ENCODE peak calls at places on chromosome 21, in seven cellular contexts. U is coronary artery, G is psoas muscle, H is heart right ventricle, L is HCT116, J is endothelial cell, W is astrocyte of the spinal cord. D is an unnamed sample.

GRCh38 chr21:46151261-46151988 is 4.0 kb downstream of the FTCD start:
- DNase-seq in U (peak), G (peak), H (no peak), L (no peak), J (no peak), W (no peak), D (peak)

GRCh38 chr21:45409466-45410150 is 4.6 kb downstream of the COL18A1 start:
- DNase-seq in U (no peak), G (peak), H (peak), L (no peak), J (no peak), W (no peak), D (no peak)

GRCh38 chr21:35217504-35218060 is 168.5 kb upstream of the RUNX1 start:
- DNase-seq in U (no peak), G (no peak), H (no peak), L (peak), J (no peak), W (peak), D (no peak)

GRCh38 chr21:46655230-46655629 is 19.8 kb downstream of the PRMT2 start:
- DNase-seq in U (no peak), G (no peak), H (no peak), L (no peak), J (no peak), W (no peak), D (no peak)

GRCh38 chr21:34358866-34359265 is 4.9 kb upstream of the KCNE2 start:
- DNase-seq in U (no peak), G (no peak), H (no peak), L (no peak), J (no peak), W (no peak), D (no peak)

GRCh38 chr21:37863842-37864241 is 52.4 kb downstream of the KCNJ6 start:
- DNase-seq in U (no peak), G (no peak), H (no peak), L (no peak), J (no peak), W (peak), D (no peak)

GRCh38 chr21:35400233-35400939 is 351.3 kb upstream of the RUNX1 start:
- DNase-seq in U (no peak), G (no peak), H (peak), L (peak), J (peak), W (peak), D (no peak)

GRCh38 chr21:35940074-35940927 is 120.0 kb downstream of the SETD4 start:
- DNase-seq in U (no peak), G (peak), H (peak), L (peak), J (peak), W (peak), D (no peak)

GRCh38 chr21:39037807-39038405 is 145.3 kb downstream of the PSMG1 start:
- DNase-seq in U (no peak), G (no peak), H (no peak), L (no peak), J (no peak), W (no peak), D (no peak)

GRCh38 chr21:30146558-30147282 is 19.9 kb downstream of the CLDN17 start:
- DNase-seq in U (no peak), G (no peak), H (no peak), L (no peak), J (no peak), W (no peak), D (no peak)

GRCh38 chr21:18954415-18954972 is 550.9 kb upstream of the TMPRSS15 start:
- DNase-seq in U (no peak), G (no peak), H (no peak), L (no peak), J (no peak), W (no peak), D (no peak)

GRCh38 chr21:46159390-46159789 is 4.0 kb upstream of the FTCD start:
- DNase-seq in U (peak), G (peak), H (no peak), L (no peak), J (no peak), W (no peak), D (no peak)

GRCh38 chr21:18529253-18529652 is 125.7 kb upstream of the TMPRSS15 start:
- DNase-seq in U (no peak), G (no peak), H (no peak), L (no peak), J (no peak), W (peak), D (no peak)

GRCh38 chr21:35294231-35294898 is 245.3 kb upstream of the RUNX1 start:
- DNase-seq in U (no peak), G (no peak), H (no peak), L (peak), J (no peak), W (no peak), D (no peak)

GRCh38 chr21:46024983-46025860 is 43.7 kb downstream of the COL6A1 start:
- DNase-seq in U (no peak), G (no peak), H (no peak), L (no peak), J (no peak), W (peak), D (no peak)

GRCh38 chr21:31880816-31881215 is 8.0 kb downstream of the HUNK start:
- DNase-seq in U (peak), G (no peak), H (no peak), L (no peak), J (no peak), W (no peak), D (no peak)

GRCh38 chr21:34132202-34132601 is 58.8 kb downstream of the MRPS6 start:
- DNase-seq in U (no peak), G (peak), H (no peak), L (no peak), J (no peak), W (no peak), D (no peak)

GRCh38 chr21:34179204-34179935 is 106.0 kb downstream of the MRPS6 start:
- DNase-seq in U (no peak), G (no peak), H (no peak), L (no peak), J (no peak), W (no peak), D (no peak)

GRCh38 chr21:24658016-24658415 is 949.3 kb downstream of the MRPL39 start:
- DNase-seq in U (no peak), G (no peak), H (no peak), L (no peak), J (no peak), W (peak), D (no peak)

GRCh38 chr21:36126166-36126565 is 8.7 kb upstream of the CBR3 start:
- DNase-seq in U (no peak), G (no peak), H (no peak), L (no peak), J (no peak), W (no peak), D (peak)

GRCh38 chr21:45997495-45998275 is 16.1 kb downstream of the COL6A1 start:
- DNase-seq in U (peak), G (peak), H (peak), L (no peak), J (peak), W (no peak), D (no peak)

GRCh38 chr21:42107177-42107880 is 36.2 kb downstream of the UMODL1 start:
- DNase-seq in U (no peak), G (no peak), H (no peak), L (no peak), J (no peak), W (no peak), D (no peak)
- TF ChIP-seq CTCF in U (no peak), G (no peak), H (no peak), L (no peak), J (peak), W (no peak), D (no peak)

DNA sequence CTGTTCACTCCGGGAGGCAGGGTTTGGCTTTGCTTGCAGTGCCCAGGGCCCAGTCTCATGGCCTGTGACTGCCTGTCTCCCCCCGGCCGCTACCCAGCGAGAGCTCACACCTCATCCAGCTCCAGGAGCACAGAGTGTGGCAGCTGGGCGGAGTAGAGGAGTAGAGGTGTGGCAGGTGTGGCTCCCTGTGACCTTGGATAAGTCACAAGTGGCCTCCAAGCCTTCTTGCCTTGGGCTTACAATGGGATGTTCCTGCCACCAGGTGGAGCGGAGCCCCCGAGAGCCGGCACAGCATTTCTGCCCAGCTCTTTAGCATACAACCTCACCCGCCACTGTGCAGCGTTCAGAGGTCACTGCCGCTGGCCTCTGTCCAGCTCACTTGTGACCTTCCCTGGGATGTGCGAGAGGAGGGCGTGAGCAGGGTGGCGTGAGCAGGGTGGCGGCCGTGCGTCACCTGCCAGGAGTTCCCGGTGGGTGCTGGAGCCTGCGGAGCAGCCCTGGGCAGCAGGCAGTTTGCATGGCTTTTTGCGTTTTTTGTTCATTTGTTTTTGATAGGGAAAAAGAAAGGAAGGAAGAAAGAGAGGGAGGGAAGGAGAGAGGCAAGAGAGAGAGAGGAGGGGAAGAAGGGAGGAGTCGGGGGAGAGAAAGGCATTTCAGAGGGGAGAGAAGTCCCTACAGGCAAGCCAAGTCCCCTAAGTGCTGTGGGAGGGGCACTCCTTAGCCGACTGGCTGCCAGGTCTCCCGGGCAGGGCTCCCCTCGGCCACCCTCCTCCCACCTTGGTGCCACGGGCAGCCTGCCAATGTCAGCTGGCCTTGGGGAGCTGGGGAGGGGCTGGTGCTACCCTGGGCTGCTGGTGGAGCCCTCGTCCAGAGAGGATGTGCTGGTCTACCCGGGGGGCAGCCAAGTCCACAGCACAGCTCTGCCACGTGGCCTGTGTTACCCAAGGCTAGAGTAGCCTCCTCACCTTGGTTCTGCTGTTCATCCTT is 42.6 kb downstream of the CRYAA start:
- DNase-seq in U (peak), G (peak), H (no peak), L (peak), J (no peak), W (no peak), D (peak)
- TF ChIP-seq CTCF in U (no peak), G (peak), H (peak), L (peak), J (no peak), W (peak), D (peak)

GRCh38 chr21:41611966-41612606 is 104.1 kb upstream of the TMPRSS2 start:
- DNase-seq in U (no peak), G (no peak), H (no peak), L (peak), J (peak), W (no peak), D (no peak)
- TF ChIP-seq CTCF in U (no peak), G (no peak), H (no peak), L (peak), J (no peak), W (peak), D (no peak)

GRCh38 chr21:32888971-32889370 is 117.4 kb upstream of the PAXBP1 start:
- DNase-seq in U (no peak), G (no peak), H (no peak), L (no peak), J (no peak), W (no peak), D (no peak)

GRCh38 chr21:32886339-32886738 is 114.8 kb upstream of the PAXBP1 start:
- DNase-seq in U (no peak), G (no peak), H (no peak), L (no peak), J (no peak), W (no peak), D (no peak)

GRCh38 chr21:32887026-32887425 is 115.5 kb upstream of the PAXBP1 start:
- DNase-seq in U (no peak), G (no peak), H (no peak), L (no peak), J (no peak), W (no peak), D (no peak)

GRCh38 chr21:32881458-32881857 is 109.9 kb upstream of the PAXBP1 start:
- DNase-seq in U (no peak), G (no peak), H (no peak), L (no peak), J (no peak), W (no peak), D (no peak)

DNA sequence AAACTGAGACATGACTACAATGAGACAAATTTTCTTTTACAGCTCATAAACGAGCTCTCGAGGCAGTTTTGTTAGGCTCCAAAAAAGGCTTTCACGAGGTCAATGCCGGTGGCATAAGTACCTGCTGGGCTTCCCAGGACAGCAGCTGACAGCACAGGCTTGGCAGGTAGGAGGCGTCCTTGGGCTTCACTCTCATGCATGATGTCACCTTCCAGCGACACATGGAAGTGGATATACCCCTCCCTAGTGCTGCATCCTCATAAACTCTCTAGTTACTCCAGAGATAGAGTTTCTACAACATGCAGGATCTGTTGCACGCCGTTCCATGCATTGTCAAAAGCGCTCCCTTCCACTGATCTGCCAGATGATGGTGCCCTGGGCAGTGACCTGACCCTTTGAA is 112.5 kb upstream of the PAXBP1 start:
- DNase-seq in U (no peak), G (no peak), H (no peak), L (peak), J (no peak), W (no peak), D (no peak)
- TF ChIP-seq CTCF in U (no peak), G (no peak), H (no peak), L (no peak), J (no peak), W (no peak), D (no peak)